ENCODE peak calls at places on chromosome 9, in six cellular contexts. One of them, this sample, is unnamed.

GRCh38 chr9:123036886-123037540 is 3.5 kb downstream of the GPR21 start:
- DNase-seq in AG10803: no peak
- DNase-seq in GM13977: no peak
- DNase-seq in foreskin fibroblast: no peak
- DNase-seq in uterus: no peak
- DNase-seq in WTC11: no peak
- DNase-seq in this sample: no peak

GRCh38 chr9:35812025-35812602 is at the start of gene SPAG8:
- DNase-seq in AG10803: peak
- DNase-seq in GM13977: peak
- DNase-seq in foreskin fibroblast: peak
- DNase-seq in uterus: peak
- DNase-seq in WTC11: peak
- DNase-seq in this sample: peak

GRCh38 chr9:84187090-84187489 is 153.5 kb downstream of the SLC28A3 start:
- DNase-seq in AG10803: peak
- DNase-seq in GM13977: no peak
- DNase-seq in foreskin fibroblast: no peak
- DNase-seq in uterus: no peak
- DNase-seq in WTC11: no peak
- DNase-seq in this sample: no peak

GRCh38 chr9:22159590-22159989 is 150.5 kb upstream of the CDKN2B start:
- DNase-seq in AG10803: no peak
- DNase-seq in GM13977: no peak
- DNase-seq in foreskin fibroblast: no peak
- DNase-seq in uterus: no peak
- DNase-seq in WTC11: no peak
- DNase-seq in this sample: no peak

GRCh38 chr9:71607571-71607970 is 160.7 kb downstream of the CEMIP2 start:
- DNase-seq in AG10803: peak
- DNase-seq in GM13977: no peak
- DNase-seq in foreskin fibroblast: no peak
- DNase-seq in uterus: no peak
- DNase-seq in WTC11: no peak
- DNase-seq in this sample: no peak

GRCh38 chr9:109652971-109653370 is 127.0 kb upstream of the PALM2AKAP2 start:
- DNase-seq in AG10803: peak
- DNase-seq in GM13977: no peak
- DNase-seq in foreskin fibroblast: peak
- DNase-seq in uterus: no peak
- DNase-seq in WTC11: no peak
- DNase-seq in this sample: no peak

GRCh38 chr9:114155967-114156294 is 594 bp downstream of the COL27A1 start:
- DNase-seq in AG10803: no peak
- DNase-seq in GM13977: no peak
- DNase-seq in foreskin fibroblast: no peak
- DNase-seq in uterus: no peak
- DNase-seq in WTC11: peak
- DNase-seq in this sample: no peak

GRCh38 chr9:127910613-127911205 is 6.1 kb downstream of the ST6GALNAC4 start:
- DNase-seq in AG10803: peak
- DNase-seq in GM13977: no peak
- DNase-seq in foreskin fibroblast: peak
- DNase-seq in uterus: no peak
- DNase-seq in WTC11: no peak
- DNase-seq in this sample: no peak

GRCh38 chr9:19922476-19923118 is 133.8 kb upstream of the SLC24A2 start:
- DNase-seq in AG10803: peak
- DNase-seq in GM13977: no peak
- DNase-seq in foreskin fibroblast: peak
- DNase-seq in uterus: peak
- DNase-seq in WTC11: peak
- DNase-seq in this sample: peak

GRCh38 chr9:84932915-84933527 is 263.5 kb downstream of the NTRK2 start:
- DNase-seq in AG10803: no peak
- DNase-seq in GM13977: no peak
- DNase-seq in foreskin fibroblast: no peak
- DNase-seq in uterus: no peak
- DNase-seq in WTC11: no peak
- DNase-seq in this sample: no peak

GRCh38 chr9:136756836-136757235 is 1.2 kb downstream of the LCN8 start:
- DNase-seq in AG10803: no peak
- DNase-seq in GM13977: no peak
- DNase-seq in foreskin fibroblast: no peak
- DNase-seq in uterus: no peak
- DNase-seq in WTC11: no peak
- DNase-seq in this sample: no peak

GRCh38 chr9:21836437-21837161 is 34.2 kb downstream of the MTAP start:
- DNase-seq in AG10803: peak
- DNase-seq in GM13977: no peak
- DNase-seq in foreskin fibroblast: peak
- DNase-seq in uterus: no peak
- DNase-seq in WTC11: no peak
- DNase-seq in this sample: no peak

GRCh38 chr9:130959809-130960334 is 20.8 kb upstream of the FIBCD1 start:
- DNase-seq in AG10803: no peak
- DNase-seq in GM13977: no peak
- DNase-seq in foreskin fibroblast: no peak
- DNase-seq in uterus: no peak
- DNase-seq in WTC11: no peak
- DNase-seq in this sample: no peak

GRCh38 chr9:114538241-114538640 is 33.0 kb upstream of the WHRN start:
- DNase-seq in AG10803: no peak
- DNase-seq in GM13977: peak
- DNase-seq in foreskin fibroblast: no peak
- DNase-seq in uterus: no peak
- DNase-seq in WTC11: peak
- DNase-seq in this sample: no peak

GRCh38 chr9:116151966-116152381 is 1.6 kb upstream of the PAPPA start:
- DNase-seq in AG10803: peak
- DNase-seq in GM13977: no peak
- DNase-seq in foreskin fibroblast: peak
- DNase-seq in uterus: no peak
- DNase-seq in WTC11: no peak
- DNase-seq in this sample: no peak

GRCh38 chr9:99628843-99629242 is 192.8 kb upstream of the NR4A3 start:
- DNase-seq in AG10803: no peak
- DNase-seq in GM13977: no peak
- DNase-seq in foreskin fibroblast: no peak
- DNase-seq in uterus: no peak
- DNase-seq in WTC11: no peak
- DNase-seq in this sample: no peak

GRCh38 chr9:114684036-114684435 is 2.0 kb upstream of the TEX48 start:
- DNase-seq in AG10803: no peak
- DNase-seq in GM13977: no peak
- DNase-seq in foreskin fibroblast: no peak
- DNase-seq in uterus: no peak
- DNase-seq in WTC11: no peak
- DNase-seq in this sample: no peak

GRCh38 chr9:96495341-96495740 is 45.4 kb downstream of the HABP4 start:
- DNase-seq in AG10803: peak
- DNase-seq in GM13977: no peak
- DNase-seq in foreskin fibroblast: peak
- DNase-seq in uterus: no peak
- DNase-seq in WTC11: no peak
- DNase-seq in this sample: no peak

GRCh38 chr9:132769895-132770774 is 99.9 kb downstream of the GTF3C4 start:
- DNase-seq in AG10803: peak
- DNase-seq in GM13977: peak
- DNase-seq in foreskin fibroblast: peak
- DNase-seq in uterus: peak
- DNase-seq in WTC11: peak
- DNase-seq in this sample: peak

GRCh38 chr9:98178874-98179850 is 13.3 kb downstream of the CORO2A start:
- DNase-seq in AG10803: no peak
- DNase-seq in GM13977: no peak
- DNase-seq in foreskin fibroblast: no peak
- DNase-seq in uterus: no peak
- DNase-seq in WTC11: no peak
- DNase-seq in this sample: no peak

GRCh38 chr9:136107155-136107952 is 11.3 kb downstream of the TMEM250 start:
- DNase-seq in AG10803: no peak
- DNase-seq in GM13977: peak
- DNase-seq in foreskin fibroblast: no peak
- DNase-seq in uterus: no peak
- DNase-seq in WTC11: no peak
- DNase-seq in this sample: no peak

GRCh38 chr9:92496401-92496800 is 14.1 kb upstream of the ASPN start:
- DNase-seq in AG10803: peak
- DNase-seq in GM13977: no peak
- DNase-seq in foreskin fibroblast: no peak
- DNase-seq in uterus: no peak
- DNase-seq in WTC11: no peak
- DNase-seq in this sample: no peak

GRCh38 chr9:6845881-6846280 is 88.1 kb downstream of the KDM4C start:
- DNase-seq in AG10803: peak
- DNase-seq in GM13977: no peak
- DNase-seq in foreskin fibroblast: no peak
- DNase-seq in uterus: no peak
- DNase-seq in WTC11: peak
- DNase-seq in this sample: no peak

GRCh38 chr9:89623925-89624420 is 19.2 kb downstream of the GADD45G start:
- DNase-seq in AG10803: no peak
- DNase-seq in GM13977: no peak
- DNase-seq in foreskin fibroblast: no peak
- DNase-seq in uterus: no peak
- DNase-seq in WTC11: no peak
- DNase-seq in this sample: no peak

GRCh38 chr9:116387934-116388714 is 234.5 kb downstream of the PAPPA start:
- DNase-seq in AG10803: no peak
- DNase-seq in GM13977: no peak
- DNase-seq in foreskin fibroblast: no peak
- DNase-seq in uterus: no peak
- DNase-seq in WTC11: no peak
- DNase-seq in this sample: no peak

GRCh38 chr9:21252727-21253547 is 13.1 kb upstream of the IFNA14 start:
- DNase-seq in AG10803: peak
- DNase-seq in GM13977: peak
- DNase-seq in foreskin fibroblast: peak
- DNase-seq in uterus: no peak
- DNase-seq in WTC11: peak
- DNase-seq in this sample: no peak

GRCh38 chr9:16726023-16726422 is 144.4 kb downstream of the BNC2 start:
- DNase-seq in AG10803: peak
- DNase-seq in GM13977: no peak
- DNase-seq in foreskin fibroblast: no peak
- DNase-seq in uterus: no peak
- DNase-seq in WTC11: no peak
- DNase-seq in this sample: no peak
- TF ChIP-seq CTCF in AG10803: peak
- TF ChIP-seq CTCF in GM13977: no peak
- TF ChIP-seq CTCF in foreskin fibroblast: no peak
- TF ChIP-seq CTCF in uterus: no peak
- TF ChIP-seq CTCF in WTC11: no peak
- TF ChIP-seq CTCF in this sample: no peak

GRCh38 chr9:5269249-5269715 is 35.2 kb downstream of the RLN2 start:
- DNase-seq in AG10803: peak
- DNase-seq in GM13977: no peak
- DNase-seq in foreskin fibroblast: no peak
- DNase-seq in uterus: no peak
- DNase-seq in WTC11: no peak
- DNase-seq in this sample: no peak

GRCh38 chr9:5265939-5266338 is 34.7 kb downstream of the INSL4 start:
- DNase-seq in AG10803: no peak
- DNase-seq in GM13977: no peak
- DNase-seq in foreskin fibroblast: no peak
- DNase-seq in uterus: no peak
- DNase-seq in WTC11: peak
- DNase-seq in this sample: no peak

GRCh38 chr9:5264219-5264595 is 33.0 kb downstream of the INSL4 start:
- DNase-seq in AG10803: no peak
- DNase-seq in GM13977: no peak
- DNase-seq in foreskin fibroblast: no peak
- DNase-seq in uterus: no peak
- DNase-seq in WTC11: no peak
- DNase-seq in this sample: no peak

GRCh38 chr9:5263568-5264218 is 32.5 kb downstream of the INSL4 start:
- DNase-seq in AG10803: peak
- DNase-seq in GM13977: no peak
- DNase-seq in foreskin fibroblast: no peak
- DNase-seq in uterus: no peak
- DNase-seq in WTC11: no peak
- DNase-seq in this sample: no peak
- TF ChIP-seq CTCF in AG10803: no peak
- TF ChIP-seq CTCF in GM13977: peak
- TF ChIP-seq CTCF in foreskin fibroblast: no peak
- TF ChIP-seq CTCF in uterus: no peak
- TF ChIP-seq CTCF in WTC11: no peak
- TF ChIP-seq CTCF in this sample: no peak

DNA sequence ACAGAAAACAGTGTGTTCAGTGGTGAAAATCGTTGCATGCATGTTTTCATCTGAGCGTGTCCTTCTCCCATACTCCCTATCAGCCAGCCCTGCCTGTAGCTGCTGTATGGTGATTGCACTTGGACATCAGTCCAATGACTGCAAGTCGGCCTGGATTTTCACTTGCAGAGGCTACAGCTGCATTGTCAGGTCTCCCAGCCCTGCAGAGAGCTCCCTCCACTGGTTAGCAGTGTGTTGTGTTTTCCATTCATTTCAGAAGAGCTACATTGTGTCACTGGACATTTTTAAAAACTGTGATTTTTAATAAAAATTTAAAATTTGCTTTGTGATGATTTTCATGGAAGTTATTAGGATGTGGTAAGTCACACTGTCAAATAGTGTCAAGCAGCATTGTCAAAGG is 96.6 kb downstream of the SYK start:
- DNase-seq in AG10803: no peak
- DNase-seq in GM13977: no peak
- DNase-seq in foreskin fibroblast: no peak
- DNase-seq in uterus: no peak
- DNase-seq in WTC11: no peak
- DNase-seq in this sample: no peak
- TF ChIP-seq CTCF in AG10803: peak
- TF ChIP-seq CTCF in GM13977: no peak
- TF ChIP-seq CTCF in foreskin fibroblast: peak
- TF ChIP-seq CTCF in uterus: no peak
- TF ChIP-seq CTCF in WTC11: no peak
- TF ChIP-seq CTCF in this sample: no peak

DNA sequence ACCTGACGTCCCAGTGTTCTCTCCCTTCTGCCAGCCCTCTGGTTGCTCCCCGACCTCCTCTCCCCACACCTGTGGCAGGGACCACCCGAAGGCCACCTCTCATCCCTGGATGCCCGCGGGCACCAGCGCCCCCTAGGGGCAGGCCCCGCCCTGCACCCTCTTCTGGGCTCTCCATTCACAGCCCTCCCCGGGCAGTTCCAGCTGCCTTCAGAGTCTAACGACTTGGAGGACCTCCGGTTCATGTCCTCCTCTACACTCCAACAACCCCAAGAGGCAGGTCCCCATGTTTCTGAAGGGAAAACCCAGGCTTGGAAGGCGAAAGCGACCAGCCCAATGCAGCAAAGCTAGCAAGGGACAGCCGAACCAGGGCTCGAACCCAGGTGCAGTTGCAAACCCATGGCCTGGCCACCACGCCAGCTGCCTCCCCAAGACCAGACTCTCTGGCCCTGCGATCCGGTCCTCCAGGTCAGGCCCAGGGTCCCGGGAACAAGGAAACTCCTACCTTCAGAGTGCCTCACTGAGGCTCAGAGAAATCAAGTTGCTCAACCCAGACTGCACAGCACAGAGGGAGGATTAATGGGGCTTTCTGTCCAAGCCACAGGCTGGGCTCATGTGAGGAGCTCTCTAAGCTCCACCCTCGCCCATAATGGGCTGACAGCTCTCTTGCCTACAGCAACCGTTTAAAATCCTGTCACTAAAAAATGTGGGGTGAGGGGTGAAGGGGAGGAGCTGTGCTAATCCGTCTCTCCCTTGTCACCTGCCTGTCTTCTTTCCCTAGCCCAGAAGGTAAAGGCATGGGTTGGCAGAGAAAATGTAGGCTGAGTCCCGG is 89.0 kb downstream of the LMX1B start:
- DNase-seq in AG10803: no peak
- DNase-seq in GM13977: no peak
- DNase-seq in foreskin fibroblast: no peak
- DNase-seq in uterus: no peak
- DNase-seq in WTC11: peak
- DNase-seq in this sample: no peak
- TF ChIP-seq CTCF in AG10803: peak
- TF ChIP-seq CTCF in GM13977: peak
- TF ChIP-seq CTCF in foreskin fibroblast: peak
- TF ChIP-seq CTCF in uterus: no peak
- TF ChIP-seq CTCF in WTC11: peak
- TF ChIP-seq CTCF in this sample: peak

This sample was measured in mesothelial cell of epicardium.